ENCODE peak calls at places on chromosomes 11 and 22, in six cellular contexts. One of them, this sample, is unnamed.

GRCh38 chr22:43488031-43488892 is 76.4 kb downstream of the MPPED1 start:
- DNase-seq in WTC11: no peak
- DNase-seq in RPMI8226: no peak
- DNase-seq in activated CD4-positive, CD25-positive, alpha-beta regulatory T cell: no peak
- DNase-seq in lung microvascular endothelial cell: no peak
- DNase-seq in skeletal muscle cell: no peak
- DNase-seq in this sample: no peak

GRCh38 chr11:66691311-66691980 is 13.8 kb upstream of the RBM4B start:
- DNase-seq in WTC11: no peak
- DNase-seq in RPMI8226: no peak
- DNase-seq in activated CD4-positive, CD25-positive, alpha-beta regulatory T cell: no peak
- DNase-seq in skeletal muscle cell: no peak
- DNase-seq in lung microvascular endothelial cell: no peak
- DNase-seq in this sample: no peak

GRCh38 chr22:46142548-46143490 is 7.5 kb upstream of the PPARA start:
- DNase-seq in RPMI8226: no peak
- DNase-seq in lung microvascular endothelial cell: no peak
- DNase-seq in activated CD4-positive, CD25-positive, alpha-beta regulatory T cell: no peak
- DNase-seq in skeletal muscle cell: no peak
- DNase-seq in WTC11: no peak
- DNase-seq in this sample: no peak

GRCh38 chr22:32050678-32051515 is 7.8 kb downstream of the SLC5A1 start:
- DNase-seq in activated CD4-positive, CD25-positive, alpha-beta regulatory T cell: no peak
- DNase-seq in RPMI8226: peak; percentile 7
- DNase-seq in skeletal muscle cell: peak; percentile 63
- DNase-seq in lung microvascular endothelial cell: no peak
- DNase-seq in WTC11: no peak
- DNase-seq in this sample: no peak

GRCh38 chr11:65709661-65710060 is 2.4 kb upstream of the KAT5 start:
- DNase-seq in skeletal muscle cell: no peak
- DNase-seq in activated CD4-positive, CD25-positive, alpha-beta regulatory T cell: no peak
- DNase-seq in lung microvascular endothelial cell: no peak
- DNase-seq in RPMI8226: no peak
- DNase-seq in WTC11: peak; percentile 8
- DNase-seq in this sample: no peak

GRCh38 chr11:123995119-123995518 is at the start of gene OR10G6:
- DNase-seq in skeletal muscle cell: no peak
- DNase-seq in WTC11: no peak
- DNase-seq in activated CD4-positive, CD25-positive, alpha-beta regulatory T cell: no peak
- DNase-seq in RPMI8226: no peak
- DNase-seq in lung microvascular endothelial cell: no peak
- DNase-seq in this sample: no peak

GRCh38 chr11:120388261-120388660 is 52.0 kb downstream of the ARHGEF12 start:
- DNase-seq in RPMI8226: no peak
- DNase-seq in lung microvascular endothelial cell: no peak
- DNase-seq in WTC11: no peak
- DNase-seq in skeletal muscle cell: no peak
- DNase-seq in activated CD4-positive, CD25-positive, alpha-beta regulatory T cell: no peak
- DNase-seq in this sample: no peak

GRCh38 chr22:28855355-28856094 is 27.8 kb upstream of the ZNRF3 start:
- DNase-seq in RPMI8226: peak; percentile 69
- DNase-seq in activated CD4-positive, CD25-positive, alpha-beta regulatory T cell: peak; percentile 4
- DNase-seq in lung microvascular endothelial cell: peak; percentile 85
- DNase-seq in skeletal muscle cell: peak; percentile 34
- DNase-seq in WTC11: peak; percentile 51
- DNase-seq in this sample: no peak

GRCh38 chr11:279966-280761 is 2.0 kb downstream of the NLRP6 start:
- DNase-seq in lung microvascular endothelial cell: peak; percentile 49
- DNase-seq in RPMI8226: peak; percentile 72
- DNase-seq in activated CD4-positive, CD25-positive, alpha-beta regulatory T cell: no peak
- DNase-seq in WTC11: peak; percentile 46
- DNase-seq in skeletal muscle cell: no peak
- DNase-seq in this sample: no peak

GRCh38 chr11:111922803-111923202 is 4.1 kb downstream of the C11orf52 start:
- DNase-seq in lung microvascular endothelial cell: peak; percentile 73
- DNase-seq in WTC11: no peak
- DNase-seq in activated CD4-positive, CD25-positive, alpha-beta regulatory T cell: no peak
- DNase-seq in RPMI8226: no peak
- DNase-seq in skeletal muscle cell: no peak
- DNase-seq in this sample: peak; percentile 81

GRCh38 chr11:117830674-117831351 is 6.3 kb upstream of the FXYD2 start:
- DNase-seq in lung microvascular endothelial cell: no peak
- DNase-seq in skeletal muscle cell: no peak
- DNase-seq in WTC11: no peak
- DNase-seq in activated CD4-positive, CD25-positive, alpha-beta regulatory T cell: no peak
- DNase-seq in RPMI8226: no peak
- DNase-seq in this sample: no peak

GRCh38 chr11:105821366-105821765 is 200.7 kb downstream of the MSANTD4 start:
- DNase-seq in RPMI8226: peak; percentile 87
- DNase-seq in skeletal muscle cell: no peak
- DNase-seq in lung microvascular endothelial cell: no peak
- DNase-seq in activated CD4-positive, CD25-positive, alpha-beta regulatory T cell: no peak
- DNase-seq in WTC11: peak; percentile 13
- DNase-seq in this sample: no peak

GRCh38 chr22:27340047-27340446 is 461.5 kb downstream of the MN1 start:
- DNase-seq in skeletal muscle cell: no peak
- DNase-seq in lung microvascular endothelial cell: no peak
- DNase-seq in WTC11: no peak
- DNase-seq in activated CD4-positive, CD25-positive, alpha-beta regulatory T cell: no peak
- DNase-seq in RPMI8226: no peak
- DNase-seq in this sample: no peak

GRCh38 chr11:126720539-126721235 is 279.9 kb downstream of the KIRREL3 start:
- DNase-seq in skeletal muscle cell: no peak
- DNase-seq in WTC11: no peak
- DNase-seq in activated CD4-positive, CD25-positive, alpha-beta regulatory T cell: no peak
- DNase-seq in RPMI8226: no peak
- DNase-seq in lung microvascular endothelial cell: no peak
- DNase-seq in this sample: no peak

GRCh38 chr11:107733518-107733917 is 21.7 kb upstream of the SLN start:
- DNase-seq in activated CD4-positive, CD25-positive, alpha-beta regulatory T cell: no peak
- DNase-seq in RPMI8226: no peak
- DNase-seq in lung microvascular endothelial cell: no peak
- DNase-seq in skeletal muscle cell: no peak
- DNase-seq in WTC11: no peak
- DNase-seq in this sample: no peak

GRCh38 chr11:69702769-69703510 is 882 bp downstream of the FGF19 start:
- DNase-seq in lung microvascular endothelial cell: no peak
- DNase-seq in RPMI8226: no peak
- DNase-seq in activated CD4-positive, CD25-positive, alpha-beta regulatory T cell: no peak
- DNase-seq in skeletal muscle cell: no peak
- DNase-seq in WTC11: peak; percentile 50
- DNase-seq in this sample: no peak

GRCh38 chr22:43829904-43830851 is 18.1 kb upstream of the EFCAB6 start:
- DNase-seq in activated CD4-positive, CD25-positive, alpha-beta regulatory T cell: no peak
- DNase-seq in WTC11: no peak
- DNase-seq in RPMI8226: no peak
- DNase-seq in lung microvascular endothelial cell: no peak
- DNase-seq in skeletal muscle cell: peak; percentile 39
- DNase-seq in this sample: no peak

GRCh38 chr11:64974124-64974523 is 2.2 kb upstream of the MAJIN start:
- DNase-seq in skeletal muscle cell: no peak
- DNase-seq in activated CD4-positive, CD25-positive, alpha-beta regulatory T cell: no peak
- DNase-seq in WTC11: no peak
- DNase-seq in RPMI8226: no peak
- DNase-seq in lung microvascular endothelial cell: no peak
- DNase-seq in this sample: no peak

GRCh38 chr22:31870890-31871289 is 73.4 kb upstream of the YWHAH start:
- DNase-seq in activated CD4-positive, CD25-positive, alpha-beta regulatory T cell: no peak
- DNase-seq in WTC11: no peak
- DNase-seq in lung microvascular endothelial cell: peak; percentile 24
- DNase-seq in RPMI8226: no peak
- DNase-seq in skeletal muscle cell: peak; percentile 56
- DNase-seq in this sample: no peak

GRCh38 chr22:43209523-43209890 is 22.6 kb upstream of the TTLL12 start:
- DNase-seq in RPMI8226: no peak
- DNase-seq in WTC11: no peak
- DNase-seq in lung microvascular endothelial cell: no peak
- DNase-seq in skeletal muscle cell: no peak
- DNase-seq in activated CD4-positive, CD25-positive, alpha-beta regulatory T cell: no peak
- DNase-seq in this sample: no peak

This sample was measured in thoracic aorta.